ENCODE peak calls at places on chromosomes 3 and 15, in six cellular contexts. B is HCT116, K is heart right ventricle, Z is suprapubic skin, A is body of pancreas, U is heart left ventricle. H is an unnamed sample.

GRCh38 chr3:4228295-4228694 is 74.9 kb upstream of the SETMAR start:
- DNase-seq in K (no peak), Z (no peak), A (no peak), B (no peak), U (no peak), H (no peak)

GRCh38 chr3:31533169-31533870 is 595 bp downstream of the STT3B start:
- DNase-seq in Z (peak), B (no peak), A (peak), U (peak), K (peak), H (peak)

GRCh38 chr3:182908471-182908870 is 71.9 kb downstream of the DCUN1D1 start:
- DNase-seq in K (no peak), Z (no peak), B (no peak), U (no peak), A (no peak), H (no peak)

GRCh38 chr3:10011644-10012043 is 14.6 kb upstream of the FANCD2 start:
- DNase-seq in K (no peak), U (no peak), Z (no peak), A (no peak), B (no peak), H (no peak)

GRCh38 chr3:196414469-196414868 is 17.8 kb downstream of the UBXN7 start:
- DNase-seq in B (no peak), Z (no peak), K (no peak), U (no peak), A (no peak), H (no peak)

GRCh38 chr3:160003520-160004128 is 15.0 kb downstream of the IL12A start:
- DNase-seq in B (peak), U (peak), A (peak), K (peak), Z (no peak), H (peak)

GRCh38 chr3:61005591-61005990 is 245.7 kb downstream of the FHIT start:
- DNase-seq in K (no peak), B (no peak), A (no peak), U (no peak), Z (no peak), H (no peak)

GRCh38 chr3:144369151-144369879 is 397.7 kb downstream of the DIPK2A start:
- DNase-seq in A (no peak), Z (no peak), K (no peak), U (no peak), B (no peak), H (no peak)

GRCh38 chr3:137012097-137012501 is 54.3 kb downstream of the IL20RB start:
- DNase-seq in K (no peak), Z (no peak), U (no peak), A (no peak), B (no peak), H (no peak)

GRCh38 chr15:66761723-66762595 is 59.9 kb downstream of the SMAD6 start:
- DNase-seq in A (no peak), U (no peak), Z (no peak), K (no peak), B (no peak), H (no peak)

GRCh38 chr15:67745059-67745993 is 80.0 kb upstream of the SKOR1 start:
- DNase-seq in B (no peak), Z (no peak), U (no peak), A (no peak), K (no peak), H (no peak)

GRCh38 chr15:81410318-81410753 is 36.3 kb upstream of the TMC3 start:
- DNase-seq in U (peak), B (peak), A (no peak), K (peak), Z (peak), H (peak)

GRCh38 chr15:59104912-59105732 is at the start of gene CCNB2:
- DNase-seq in Z (peak), K (peak), B (peak), A (peak), U (peak), H (peak)

GRCh38 chr3:51163051-51163450 is 222.0 kb upstream of the MANF start:
- DNase-seq in U (no peak), B (no peak), K (no peak), Z (no peak), A (no peak), H (no peak)

GRCh38 chr3:46213201-46213600 is 5.1 kb upstream of the CCR1 start:
- DNase-seq in B (no peak), K (no peak), Z (no peak), U (no peak), A (no peak), H (no peak)

GRCh38 chr3:53581671-53582070 is 87.3 kb downstream of the CACNA1D start:
- DNase-seq in A (no peak), Z (no peak), K (no peak), B (no peak), U (no peak), H (no peak)

GRCh38 chr3:195905970-195906864 is 2.1 kb downstream of the TNK2 start:
- DNase-seq in Z (peak), B (no peak), U (no peak), A (no peak), K (no peak), H (no peak)

GRCh38 chr3:5022187-5022965 is 43.1 kb downstream of the BHLHE40 start:
- DNase-seq in K (no peak), A (no peak), B (no peak), Z (no peak), U (no peak), H (no peak)

GRCh38 chr15:37824717-37825382 is 109.6 kb upstream of the TMCO5A start:
- DNase-seq in U (no peak), A (no peak), B (peak), Z (no peak), K (no peak), H (no peak)

GRCh38 chr3:102790742-102791141 is 355.9 kb downstream of the ZPLD1 start:
- DNase-seq in K (no peak), A (no peak), Z (no peak), U (no peak), B (no peak), H (no peak)

GRCh38 chr3:113914646-113915045 is 33.2 kb upstream of the ZDHHC23 start:
- DNase-seq in B (no peak), K (no peak), Z (no peak), A (no peak), U (no peak), H (no peak)

GRCh38 chr3:189108032-189108431 is 63.7 kb upstream of the TPRG1 start:
- DNase-seq in B (no peak), A (no peak), Z (no peak), K (no peak), U (no peak), H (no peak)

GRCh38 chr15:95994418-95994817 is 336.1 kb upstream of the NR2F2 start:
- DNase-seq in B (no peak), Z (no peak), U (no peak), A (no peak), K (no peak), H (peak)

GRCh38 chr3:108728934-108729333 is 28.3 kb downstream of the RETNLB start:
- DNase-seq in U (no peak), Z (no peak), A (no peak), K (no peak), B (no peak), H (no peak)

GRCh38 chr3:101388706-101389105 is 68.3 kb upstream of the IMPG2 start:
- DNase-seq in K (no peak), B (no peak), U (no peak), Z (no peak), A (no peak), H (no peak)

GRCh38 chr3:11560746-11561145 is 83.0 kb downstream of the VGLL4 start:
- DNase-seq in K (no peak), U (no peak), Z (peak), A (no peak), B (no peak), H (peak)

GRCh38 chr15:65772909-65773308 is 19.2 kb downstream of the DENND4A start:
- DNase-seq in K (no peak), B (no peak), A (no peak), U (no peak), Z (no peak), H (no peak)

GRCh38 chr3:43031490-43032216 is 52.5 kb downstream of the GASK1A start:
- DNase-seq in B (no peak), A (no peak), K (no peak), U (peak), Z (peak), H (no peak)

GRCh38 chr15:63890617-63891016 is 56.9 kb upstream of the HERC1 start:
- DNase-seq in U (no peak), B (no peak), Z (no peak), A (no peak), K (no peak), H (no peak)
- H3K27ac ChIP-seq in U (no peak), B (no peak), Z (no peak), A (no peak), K (no peak), H (no peak)

DNA sequence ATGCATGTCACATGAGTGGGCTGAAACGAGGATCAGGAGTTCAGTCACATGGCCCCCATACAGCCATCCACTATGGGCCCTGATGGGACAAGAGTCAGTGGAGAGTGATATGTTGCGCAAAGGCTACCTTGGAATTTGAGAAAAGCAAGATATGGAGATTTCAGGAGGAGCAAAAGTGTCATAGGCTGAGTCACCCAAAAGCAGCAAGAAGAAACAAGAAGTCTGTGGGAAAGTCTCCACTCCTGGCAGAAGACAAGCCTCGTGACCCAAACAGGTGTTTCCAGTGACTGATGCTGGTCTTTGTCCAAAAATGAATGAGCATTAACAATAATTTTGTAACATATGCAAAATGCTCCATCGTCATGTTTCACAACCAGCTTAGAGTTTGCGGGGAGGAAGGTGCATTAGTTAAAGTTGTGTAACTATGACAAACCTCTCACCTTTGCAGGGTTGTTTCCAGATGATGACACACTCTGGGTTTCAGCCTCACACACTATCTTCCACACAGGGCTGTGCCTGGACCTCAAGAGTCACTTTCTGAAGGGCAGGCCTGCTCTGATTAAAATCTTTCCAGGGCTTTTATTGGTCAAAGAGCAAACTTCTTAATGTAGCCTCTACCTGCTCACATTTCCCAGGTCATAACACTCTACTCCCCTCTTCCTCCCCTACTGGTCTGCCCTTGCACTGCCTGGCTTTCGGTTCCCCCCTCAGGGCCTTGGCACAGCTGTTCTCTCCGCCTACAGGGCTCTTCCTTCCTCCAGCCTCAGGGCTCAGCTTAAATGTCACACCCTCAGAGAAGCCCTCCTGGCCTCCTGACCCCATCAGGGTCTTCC is 3.9 kb upstream of the DNASE1L3 start:
- DNase-seq in B (no peak), K (no peak), A (no peak), U (no peak), Z (peak), H (no peak)
- H3K4me3 ChIP-seq in B (no peak), K (no peak), A (no peak), U (no peak), Z (no peak), H (no peak)

GRCh38 chr3:141686477-141687280 is 51.4 kb upstream of the RNF7 start:
- DNase-seq in Z (peak), K (peak), A (peak), B (no peak), U (peak), H (peak)
- H3K27ac ChIP-seq in Z (peak), K (peak), A (no peak), B (no peak), U (peak), H (peak)

GRCh38 chr3:120280566-120280965 is 4.5 kb downstream of the GPR156 start:
- DNase-seq in Z (no peak), U (no peak), K (no peak), B (no peak), A (no peak), H (no peak)

GRCh38 chr3:120280026-120280425 is 5.0 kb downstream of the GPR156 start:
- DNase-seq in K (no peak), U (no peak), Z (no peak), B (no peak), A (no peak), H (no peak)

GRCh38 chr3:120289636-120290035 is 4.6 kb upstream of the GPR156 start:
- DNase-seq in A (no peak), K (no peak), U (no peak), Z (no peak), B (no peak), H (no peak)

GRCh38 chr3:120285508-120285841 is 453 bp upstream of the GPR156 start:
- DNase-seq in Z (no peak), U (no peak), A (no peak), B (no peak), K (no peak), H (no peak)

DNA sequence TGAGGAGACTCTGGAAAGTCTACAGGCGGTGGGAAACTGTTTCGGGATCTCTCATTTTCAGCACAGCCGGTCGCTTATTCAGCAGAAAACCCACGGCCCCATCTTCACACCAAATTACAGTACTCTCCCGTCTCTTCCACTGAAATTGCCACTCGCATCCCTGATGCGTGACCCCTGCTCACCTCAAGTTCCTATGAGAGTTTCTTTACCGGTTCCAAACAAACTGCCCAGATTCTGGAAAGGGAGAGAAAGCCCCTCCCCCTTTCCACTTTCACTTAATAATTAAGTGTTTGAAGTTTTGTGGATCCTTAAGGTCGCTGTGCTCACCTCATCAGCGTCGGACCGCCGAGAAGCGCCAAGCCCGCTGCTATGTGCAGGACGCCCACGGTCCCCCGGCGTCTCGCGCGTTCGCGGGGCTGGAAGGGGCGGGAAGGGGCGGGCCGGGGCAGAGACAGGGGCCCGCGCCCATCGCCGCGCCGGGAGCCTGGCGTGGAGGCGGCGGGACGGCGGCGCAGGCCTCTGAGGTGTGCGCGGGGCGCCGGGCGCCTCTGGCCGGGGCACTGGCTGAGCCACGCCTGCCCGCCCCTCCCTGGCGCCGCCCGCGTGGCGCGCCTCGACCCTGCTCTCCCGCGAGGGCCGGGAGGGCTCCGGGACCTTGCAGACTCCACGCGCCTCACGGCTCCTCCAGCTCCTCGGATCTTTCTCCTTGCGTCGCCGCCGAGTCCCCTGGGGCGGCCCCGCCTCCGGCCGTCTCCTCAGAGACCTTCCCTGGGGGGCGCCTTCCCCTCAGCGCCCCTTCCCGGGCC is at the start of gene GPR156:
- DNase-seq in B (no peak), Z (no peak), K (no peak), U (no peak), A (no peak), H (no peak)
- H3K4me3 ChIP-seq in B (no peak), Z (peak), K (peak), U (peak), A (no peak), H (peak)

DNA sequence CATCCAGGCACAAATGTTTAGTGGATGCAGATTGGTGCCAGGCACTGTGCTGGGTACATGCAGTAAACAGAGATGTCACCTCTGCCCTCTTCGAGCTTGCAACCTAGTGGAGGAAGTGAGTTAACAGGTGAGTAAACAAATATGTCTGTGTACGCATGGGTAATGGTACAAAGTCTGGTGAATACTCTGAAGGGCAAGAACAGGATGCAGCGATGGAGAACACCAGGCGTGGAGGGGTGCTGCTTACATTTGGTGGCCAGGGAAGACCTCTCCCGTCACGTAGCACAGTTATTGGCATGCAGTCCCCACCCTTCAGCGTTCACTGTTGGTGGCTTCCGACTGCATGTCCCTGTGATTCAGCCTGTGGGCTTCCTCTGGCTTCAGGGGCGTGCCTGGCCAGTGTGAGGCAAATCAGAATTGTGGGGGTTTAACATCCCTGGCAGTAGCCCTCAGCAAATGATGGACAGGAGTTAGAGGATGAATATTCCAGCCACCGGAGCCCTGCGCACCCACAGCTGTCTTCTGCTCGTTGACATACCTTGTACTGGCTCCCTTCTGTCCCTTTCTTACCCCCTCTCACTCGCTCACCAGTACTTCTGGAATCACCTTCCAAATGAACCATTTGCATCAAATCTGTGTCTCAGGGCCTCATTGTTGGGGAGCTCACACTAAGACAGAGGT is 9.1 kb upstream of the HDAC11 start:
- DNase-seq in B (no peak), K (no peak), A (no peak), Z (no peak), U (no peak), H (no peak)
- H3K27ac ChIP-seq in B (no peak), K (no peak), A (no peak), Z (no peak), U (no peak), H (no peak)

H was measured in dorsolateral prefrontal cortex.